ENCODE peak calls at places on chromosome 6, in eight cellular contexts. S is left ventricle myocardium inferior; N is CD4-positive, alpha-beta T cell; M is endothelial cell; T is GM06990; E is MM.1S; H is heart right ventricle; K is mucosa of descending colon. J is an unnamed sample.

GRCh38 chr6:21899708-21900107 is 306.2 kb downstream of the SOX4 start:
- DNase-seq in S (no peak), N (no peak), M (no peak), T (no peak), E (no peak), H (no peak), K (no peak), J (no peak)

GRCh38 chr6:14598017-14598864 is 480.7 kb downstream of the CD83 start:
- DNase-seq in S (no peak), N (no peak), M (no peak), T (no peak), E (no peak), H (no peak), K (no peak), J (no peak)

GRCh38 chr6:123213921-123214320 is 217.9 kb downstream of the CLVS2 start:
- DNase-seq in S (no peak), N (no peak), M (no peak), T (no peak), E (no peak), H (no peak), K (no peak), J (no peak)

GRCh38 chr6:51027283-51028065 is 208.8 kb downstream of the TFAP2B start:
- DNase-seq in S (no peak), N (no peak), M (no peak), T (no peak), E (no peak), H (no peak), K (no peak), J (no peak)

GRCh38 chr6:14728396-14729024 is 517.4 kb upstream of the JARID2 start:
- DNase-seq in S (peak), N (no peak), M (no peak), T (no peak), E (no peak), H (no peak), K (no peak), J (peak)

GRCh38 chr6:9116026-9116425 is 680.7 kb upstream of the SLC35B3 start:
- DNase-seq in S (no peak), N (no peak), M (no peak), T (no peak), E (no peak), H (no peak), K (no peak), J (no peak)

GRCh38 chr6:12014027-12014872 is 2.1 kb downstream of the HIVEP1 start:
- DNase-seq in S (no peak), N (no peak), M (no peak), T (no peak), E (no peak), H (no peak), K (no peak), J (no peak)

GRCh38 chr6:49499623-49500022 is at the start of gene GLYATL3:
- DNase-seq in S (no peak), N (no peak), M (no peak), T (no peak), E (no peak), H (no peak), K (no peak), J (no peak)

GRCh38 chr6:31952140-31952805 is 6.4 kb downstream of the CFB start:
- DNase-seq in S (peak), N (no peak), M (peak), T (no peak), E (no peak), H (no peak), K (no peak), J (no peak)

GRCh38 chr6:5190467-5190866 is 70.3 kb downstream of the LYRM4 start:
- DNase-seq in S (no peak), N (no peak), M (no peak), T (no peak), E (no peak), H (no peak), K (no peak), J (no peak)

GRCh38 chr6:148818939-148819575 is 72.2 kb downstream of the UST start:
- DNase-seq in S (no peak), N (no peak), M (no peak), T (no peak), E (no peak), H (no peak), K (no peak), J (no peak)

GRCh38 chr6:444653-445275 is 53.2 kb downstream of the IRF4 start:
- DNase-seq in S (no peak), N (peak), M (no peak), T (no peak), E (no peak), H (no peak), K (no peak), J (no peak)

GRCh38 chr6:164106345-164106769 is 691.8 kb downstream of the QKI start:
- DNase-seq in S (peak), N (no peak), M (peak), T (no peak), E (no peak), H (peak), K (no peak), J (no peak)

GRCh38 chr6:109393882-109394281 is 11.6 kb upstream of the CD164 start:
- DNase-seq in S (no peak), N (no peak), M (no peak), T (no peak), E (no peak), H (no peak), K (no peak), J (no peak)

GRCh38 chr6:134323698-134324097 is 5.8 kb upstream of the SGK1 start:
- DNase-seq in S (no peak), N (no peak), M (no peak), T (no peak), E (no peak), H (no peak), K (no peak), J (no peak)

GRCh38 chr6:117521785-117522502 is 39.5 kb downstream of the DCBLD1 start:
- DNase-seq in S (no peak), N (no peak), M (no peak), T (no peak), E (no peak), H (no peak), K (no peak), J (no peak)

GRCh38 chr6:164436976-164437375 is 872.4 kb downstream of the C6orf118 start:
- DNase-seq in S (no peak), N (no peak), M (no peak), T (no peak), E (no peak), H (no peak), K (no peak), J (no peak)

GRCh38 chr6:73688351-73688750 is 7.7 kb upstream of the CD109 start:
- DNase-seq in S (no peak), N (no peak), M (no peak), T (no peak), E (no peak), H (no peak), K (no peak), J (no peak)

GRCh38 chr6:150091466-150091865 is 22.5 kb upstream of the ULBP3 start:
- DNase-seq in S (no peak), N (no peak), M (no peak), T (no peak), E (no peak), H (no peak), K (no peak), J (no peak)

GRCh38 chr6:53309059-53309896 is 39.5 kb downstream of the ELOVL5 start:
- DNase-seq in S (no peak), N (no peak), M (no peak), T (peak), E (peak), H (no peak), K (no peak), J (no peak)

DNA sequence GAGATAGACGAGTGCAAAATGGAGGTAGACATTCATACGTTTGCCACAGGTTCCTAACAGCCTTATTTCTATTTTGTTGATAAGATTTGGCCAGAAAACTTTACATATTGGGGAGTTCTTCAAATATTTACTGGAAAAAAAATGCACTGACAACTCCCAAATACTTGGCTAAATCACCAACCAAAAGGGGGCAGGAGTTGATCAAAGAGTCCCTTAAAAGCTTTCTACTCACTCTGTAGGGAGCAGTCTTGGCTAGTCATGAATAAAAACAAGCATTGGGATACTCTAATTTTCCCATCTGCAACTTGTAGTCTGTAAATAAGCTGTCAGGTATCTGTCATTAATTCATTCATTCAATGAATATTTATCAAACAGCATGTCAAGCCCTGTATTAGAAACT is 18.4 kb downstream of the TENT5A start:
- DNase-seq in S (no peak), N (no peak), M (no peak), T (no peak), E (no peak), H (no peak), K (no peak), J (no peak)
- TF ChIP-seq CTCF in S (peak), N (no peak), M (no peak), T (no peak), E (no peak), H (peak), K (no peak), J (no peak)

GRCh38 chr6:159577564-159577963 is 115.5 kb downstream of the SOD2 start:
- DNase-seq in S (no peak), N (no peak), M (no peak), T (no peak), E (no peak), H (no peak), K (no peak), J (no peak)
- TF ChIP-seq CTCF in S (no peak), N (no peak), M (no peak), T (no peak), E (no peak), H (no peak), K (no peak), J (no peak)

DNA sequence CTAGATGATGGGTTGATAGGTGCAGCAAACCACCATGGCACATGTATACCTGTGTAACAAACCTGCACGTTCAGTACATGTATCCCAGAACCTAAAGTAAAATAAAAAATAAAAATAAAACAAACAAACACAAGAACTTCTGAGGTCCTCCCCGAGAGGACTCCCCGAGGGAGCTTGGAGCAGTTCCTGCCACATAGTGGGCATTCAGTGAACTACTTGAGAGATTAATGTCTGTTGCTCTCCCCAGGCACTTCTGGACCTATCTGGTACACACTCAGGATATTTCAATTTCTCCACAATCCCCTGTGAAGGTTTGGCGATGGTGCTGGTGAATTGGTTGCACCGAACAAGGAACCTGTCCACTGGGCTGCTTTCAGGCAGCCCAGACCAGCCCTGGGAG is 311.2 kb downstream of the ESR1 start:
- DNase-seq in S (no peak), N (no peak), M (no peak), T (no peak), E (peak), H (no peak), K (no peak), J (no peak)
- TF ChIP-seq CTCF in S (no peak), N (no peak), M (no peak), T (no peak), E (no peak), H (peak), K (no peak), J (no peak)

GRCh38 chr6:157219201-157220200 is 103.8 kb downstream of the TMEM242 start:
- DNase-seq in S (no peak), N (no peak), M (no peak), T (no peak), E (no peak), H (no peak), K (peak), J (no peak)

GRCh38 chr6:157221817-157222175 is 101.5 kb downstream of the TMEM242 start:
- DNase-seq in S (no peak), N (no peak), M (no peak), T (no peak), E (no peak), H (no peak), K (peak), J (no peak)

GRCh38 chr6:157222201-157222981 is 100.9 kb downstream of the TMEM242 start:
- DNase-seq in S (no peak), N (no peak), M (no peak), T (no peak), E (no peak), H (no peak), K (peak), J (no peak)

GRCh38 chr6:157220485-157220884 is 102.8 kb downstream of the TMEM242 start:
- DNase-seq in S (no peak), N (no peak), M (no peak), T (no peak), E (no peak), H (no peak), K (no peak), J (no peak)

GRCh38 chr6:157221049-157221816 is 102.1 kb downstream of the TMEM242 start:
- DNase-seq in S (peak), N (peak), M (peak), T (peak), E (peak), H (peak), K (peak), J (peak)
- TF ChIP-seq CTCF in S (peak), N (no peak), M (no peak), T (peak), E (no peak), H (peak), K (no peak), J (no peak)

J was measured in CD14-positive monocyte.